ENCODE peak calls at places on chromosomes 1 and 21, in six cellular contexts. X is NCI-H1105 treated with DMSO at 0.1 percent for 48 hours, D is dorsolateral prefrontal cortex, U is bronchial epithelial cell, I is left cardiac atrium, Y is substantia nigra. J is an unnamed sample.

GRCh38 chr1:94648225-94649007 is 106.9 kb upstream of the F3 start:
- DNase-seq in X (no peak), D (no peak), I (peak; percentile 62), Y (no peak), U (peak; percentile 99), J (peak; percentile 97)

GRCh38 chr1:156154317-156154749 is 948 bp downstream of the SEMA4A start:
- DNase-seq in U (no peak), Y (no peak), I (no peak), D (no peak), X (no peak), J (no peak)

GRCh38 chr1:39646232-39647081 is 7.0 kb upstream of the HEYL start:
- DNase-seq in X (no peak), U (peak; percentile 32), I (peak; percentile 82), D (no peak), Y (no peak), J (no peak)

GRCh38 chr21:34843562-34843961 is 174.8 kb downstream of the CLIC6 start:
- DNase-seq in Y (no peak), X (no peak), I (no peak), U (no peak), D (no peak), J (no peak)

GRCh38 chr1:154870117-154870571 is at the start of gene KCNN3:
- DNase-seq in I (peak; percentile 94), Y (peak; percentile 77), U (peak; percentile 77), X (peak; percentile 94), D (peak; percentile 92), J (peak; percentile 12)

GRCh38 chr1:55962472-55962871 is 616.9 kb downstream of the PLPP3 start:
- DNase-seq in U (no peak), I (no peak), D (no peak), X (no peak), Y (no peak), J (no peak)

GRCh38 chr1:186662752-186663151 is 17.5 kb downstream of the PTGS2 start:
- DNase-seq in Y (no peak), X (no peak), U (peak; percentile 90), I (no peak), D (no peak), J (peak; percentile 63)

GRCh38 chr1:87683557-87683956 is 354.9 kb downstream of the LMO4 start:
- DNase-seq in I (no peak), U (no peak), D (no peak), X (peak; percentile 81), Y (no peak), J (no peak)

GRCh38 chr21:42476493-42477342 is 19.3 kb downstream of the RSPH1 start:
- DNase-seq in U (no peak), Y (no peak), X (no peak), I (no peak), D (peak; percentile 1), J (no peak)

GRCh38 chr1:99850458-99850974 is 355 bp downstream of the AGL start:
- DNase-seq in D (no peak), X (peak; percentile 31), I (no peak), Y (no peak), U (peak; percentile 18), J (no peak)

GRCh38 chr1:173245892-173246291 is 38.8 kb upstream of the TNFSF4 start:
- DNase-seq in D (no peak), U (no peak), I (no peak), Y (no peak), X (no peak), J (no peak)

GRCh38 chr1:246567258-246568235 is 1.3 kb downstream of the CNST start:
- DNase-seq in Y (no peak), D (no peak), X (no peak), I (no peak), U (peak; percentile 70), J (no peak)

GRCh38 chr21:38267991-38268858 is 11.4 kb downstream of the KCNJ15 start:
- DNase-seq in Y (no peak), D (no peak), U (peak; percentile 91), X (no peak), I (no peak), J (peak; percentile 67)

GRCh38 chr1:17833661-17834501 is 78.7 kb downstream of the ACTL8 start:
- DNase-seq in Y (no peak), X (no peak), U (no peak), I (no peak), D (no peak), J (no peak)

GRCh38 chr1:25748531-25749205 is 51.3 kb upstream of the SELENON start:
- DNase-seq in D (no peak), U (peak; percentile 60), X (peak; percentile 82), Y (no peak), I (no peak), J (no peak)

J was measured in epithelial cell of prostate.